ENCODE peak calls at places on chromosomes 2 and 18, in six cellular contexts. E, Z, U, G, H and I are unnamed samples.

GRCh38 chr18:73408434-73408833 is 540.6 kb upstream of the NETO1 start:
- DNase-seq in E (peak), Z (no peak), U (no peak), G (no peak), H (no peak), I (no peak)

GRCh38 chr2:60423066-60423465 is 130.4 kb downstream of the BCL11A start:
- DNase-seq in E (no peak), Z (no peak), U (no peak), G (no peak), H (no peak), I (no peak)

GRCh38 chr2:146927080-146927714 is 917.6 kb upstream of the ACVR2A start:
- DNase-seq in E (peak), Z (peak), U (peak), G (peak), H (peak), I (no peak)

GRCh38 chr2:31319391-31320175 is 85.6 kb downstream of the EHD3 start:
- DNase-seq in E (peak), Z (no peak), U (no peak), G (peak), H (no peak), I (no peak)

GRCh38 chr2:168565512-168565911 is 109.4 kb downstream of the CERS6 start:
- DNase-seq in E (no peak), Z (no peak), U (no peak), G (no peak), H (no peak), I (no peak)

GRCh38 chr2:191318729-191319078 is 73.5 kb downstream of the MYO1B start:
- DNase-seq in E (peak), Z (no peak), U (peak), G (no peak), H (no peak), I (no peak)

GRCh38 chr2:200797242-200797770 is 14.4 kb upstream of the BZW1 start:
- DNase-seq in E (peak), Z (no peak), U (no peak), G (peak), H (no peak), I (no peak)

GRCh38 chr2:144015655-144016245 is 504.2 kb downstream of the ZEB2 start:
- DNase-seq in E (peak), Z (no peak), U (no peak), G (no peak), H (no peak), I (no peak)

GRCh38 chr2:3780477-3781402 is 77.4 kb downstream of the DCDC2C start:
- DNase-seq in E (peak), Z (peak), U (peak), G (peak), H (no peak), I (peak)

GRCh38 chr2:240514631-240515030 is 43.2 kb downstream of the ANKMY1 start:
- DNase-seq in E (no peak), Z (no peak), U (no peak), G (no peak), H (no peak), I (peak)

GRCh38 chr2:33021542-33022259 is 74.9 kb downstream of the LTBP1 start:
- DNase-seq in E (peak), Z (no peak), U (no peak), G (no peak), H (no peak), I (no peak)

GRCh38 chr2:205975082-205975949 is 110.7 kb downstream of the INO80D start:
- DNase-seq in E (no peak), Z (no peak), U (no peak), G (no peak), H (no peak), I (no peak)

GRCh38 chr18:34783485-34783884 is 73.4 kb downstream of the DTNA start:
- DNase-seq in E (peak), Z (no peak), U (no peak), G (no peak), H (no peak), I (no peak)

GRCh38 chr2:18891598-18892345 is 302.4 kb upstream of the NT5C1B start:
- DNase-seq in E (peak), Z (no peak), U (no peak), G (no peak), H (no peak), I (no peak)

GRCh38 chr2:235270951-235271350 is 222.9 kb upstream of the AGAP1 start:
- DNase-seq in E (peak), Z (no peak), U (no peak), G (no peak), H (no peak), I (no peak)

GRCh38 chr2:88170472-88170892 is 336 bp downstream of the THNSL2 start:
- DNase-seq in E (no peak), Z (no peak), U (no peak), G (no peak), H (no peak), I (no peak)

GRCh38 chr2:47015206-47015605 is 99.6 kb upstream of the MCFD2 start:
- DNase-seq in E (no peak), Z (no peak), U (no peak), G (no peak), H (no peak), I (no peak)

GRCh38 chr2:42169869-42170465 is 814 bp downstream of the EML4 start:
- DNase-seq in E (peak), Z (no peak), U (peak), G (no peak), H (no peak), I (no peak)

GRCh38 chr2:64779117-64779690 is 125.5 kb upstream of the SERTAD2 start:
- DNase-seq in E (peak), Z (peak), U (no peak), G (no peak), H (no peak), I (no peak)

GRCh38 chr2:140509765-140510164 is 1621.1 kb downstream of the LRP1B start:
- DNase-seq in E (no peak), Z (no peak), U (no peak), G (no peak), H (no peak), I (no peak)

GRCh38 chr2:241729868-241730267 is 4.6 kb upstream of the D2HGDH start:
- DNase-seq in E (no peak), Z (no peak), U (no peak), G (no peak), H (no peak), I (no peak)

GRCh38 chr2:85935746-85936208 is 47.0 kb upstream of the ST3GAL5 start:
- DNase-seq in E (peak), Z (no peak), U (no peak), G (peak), H (no peak), I (no peak)

GRCh38 chr2:61185329-61185728 is 23.3 kb downstream of the C2orf74 start:
- DNase-seq in E (no peak), Z (no peak), U (no peak), G (no peak), H (no peak), I (no peak)

GRCh38 chr18:70421471-70421870 is 132.6 kb downstream of the SOCS6 start:
- DNase-seq in E (peak), Z (no peak), U (no peak), G (no peak), H (no peak), I (no peak)

GRCh38 chr2:70935468-70936164 is at the start of gene ATP6V1B1:
- DNase-seq in E (no peak), Z (no peak), U (no peak), G (no peak), H (no peak), I (no peak)

GRCh38 chr2:240919161-240919781 is 13.1 kb downstream of the CROCC2 start:
- DNase-seq in E (no peak), Z (no peak), U (peak), G (peak), H (peak), I (no peak)

GRCh38 chr18:24488824-24489493 is 28.5 kb downstream of the HRH4 start:
- DNase-seq in E (peak), Z (no peak), U (no peak), G (no peak), H (no peak), I (no peak)

GRCh38 chr2:203928849-203929248 is 7.7 kb upstream of the ICOS start:
- DNase-seq in E (peak), Z (no peak), U (no peak), G (no peak), H (no peak), I (no peak)

GRCh38 chr2:105294046-105294445 is 35.5 kb downstream of the TGFBRAP1 start:
- DNase-seq in E (no peak), Z (no peak), U (no peak), G (no peak), H (no peak), I (no peak)

GRCh38 chr2:105296017-105296611 is 33.4 kb downstream of the TGFBRAP1 start:
- DNase-seq in E (no peak), Z (no peak), U (no peak), G (no peak), H (no peak), I (no peak)

GRCh38 chr2:105297211-105297610 is 32.3 kb downstream of the TGFBRAP1 start:
- DNase-seq in E (no peak), Z (no peak), U (no peak), G (no peak), H (no peak), I (no peak)

GRCh38 chr2:105291981-105292380 is 37.6 kb downstream of the TGFBRAP1 start:
- DNase-seq in E (peak), Z (no peak), U (no peak), G (no peak), H (no peak), I (no peak)

DNA sequence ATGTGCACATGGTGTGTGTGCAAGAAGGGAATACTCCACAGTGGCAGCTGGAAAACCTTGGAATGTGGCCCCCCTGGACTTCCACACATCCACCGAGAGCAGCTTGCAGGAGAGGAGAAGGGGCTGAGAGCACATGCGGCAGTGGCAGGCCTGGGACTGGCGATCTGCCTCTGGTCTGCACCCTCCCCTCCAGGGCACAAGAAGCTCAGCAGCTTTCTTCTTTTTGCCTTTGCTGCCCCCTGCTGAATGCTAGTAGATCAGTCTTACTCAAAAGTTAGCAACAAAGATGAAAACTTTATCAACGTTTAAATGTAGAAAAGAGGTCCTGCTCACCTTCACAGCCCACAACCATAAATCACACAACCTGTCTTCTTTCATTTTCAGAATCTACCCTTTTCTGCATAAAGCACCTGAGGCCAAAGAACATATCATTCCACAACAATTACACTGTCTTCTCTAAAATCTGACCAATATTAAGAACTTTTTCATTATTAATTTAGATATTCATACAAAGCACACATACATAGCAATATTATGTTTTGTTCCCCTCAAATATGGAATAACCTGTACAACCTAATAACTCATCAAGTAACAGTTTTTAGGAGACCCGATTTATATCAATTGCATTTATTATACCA is 34.6 kb downstream of the TGFBRAP1 start:
- DNase-seq in E (peak), Z (peak), U (peak), G (peak), H (peak), I (peak)
- TF ChIP-seq CTCF in E (peak), Z (peak), U (peak), G (peak), H (peak), I (peak)

GRCh38 chr2:127634066-127634617 is 11.8 kb upstream of the GPR17 start:
- DNase-seq in E (no peak), Z (peak), U (no peak), G (no peak), H (no peak), I (no peak)
- TF ChIP-seq CTCF in E (no peak), Z (no peak), U (no peak), G (no peak), H (no peak), I (no peak)

DNA sequence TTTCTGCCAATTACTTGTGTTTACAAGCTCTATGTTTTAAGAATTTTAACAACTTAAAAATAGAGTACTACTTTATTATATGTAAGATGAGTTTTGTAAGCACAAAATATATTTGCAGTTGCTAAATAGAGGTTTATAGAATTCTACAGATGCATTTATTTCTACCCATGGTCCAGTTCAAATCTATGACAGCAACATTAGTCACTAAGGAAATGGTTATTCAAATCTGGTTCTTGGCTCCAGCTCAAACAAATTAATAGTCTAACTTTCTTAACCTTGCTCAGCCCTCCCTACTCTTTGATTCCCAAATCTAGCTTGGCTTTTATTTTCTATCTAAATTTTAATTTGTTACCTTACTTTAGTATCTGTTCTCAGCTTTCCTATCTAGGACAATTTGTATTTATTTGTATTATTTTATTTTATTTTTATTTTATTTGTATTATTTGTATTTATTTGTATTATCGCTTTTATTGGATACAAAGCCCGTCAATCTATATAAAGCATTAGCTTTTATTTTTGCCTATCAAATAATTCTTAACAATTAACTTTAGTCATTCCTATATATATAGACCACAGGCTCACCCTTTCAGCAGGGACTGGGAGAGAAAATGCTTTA is 49.0 kb downstream of the FSIP2 start:
- DNase-seq in E (no peak), Z (no peak), U (no peak), G (no peak), H (no peak), I (no peak)
- TF ChIP-seq CTCF in E (no peak), Z (no peak), U (no peak), G (no peak), H (no peak), I (no peak)

DNA sequence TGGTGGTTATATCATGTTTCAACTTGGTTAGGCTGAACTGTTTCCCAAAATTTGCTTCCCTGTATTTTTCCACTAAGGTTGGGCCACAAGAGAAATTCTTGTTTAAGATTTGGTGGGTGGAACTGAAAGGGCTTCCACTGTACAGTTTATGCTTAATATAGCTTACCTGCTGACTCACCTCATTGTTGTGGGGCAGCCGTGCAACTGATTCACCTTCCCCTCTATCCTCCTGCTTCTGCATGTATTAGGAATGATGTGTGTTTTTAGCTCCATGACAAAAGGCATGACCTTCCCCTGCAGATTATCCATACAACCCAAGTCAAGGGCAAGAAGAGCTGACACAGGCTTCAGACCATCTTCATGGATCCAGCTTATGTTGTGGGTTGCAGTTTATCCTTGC is 98.4 kb upstream of the GULP1 start:
- DNase-seq in E (peak), Z (no peak), U (no peak), G (no peak), H (no peak), I (no peak)
- TF ChIP-seq CTCF in E (no peak), Z (no peak), U (no peak), G (no peak), H (no peak), I (no peak)

GRCh38 chr2:164701565-164701964 is 80.3 kb upstream of the GRB14 start:
- DNase-seq in E (no peak), Z (no peak), U (no peak), G (no peak), H (no peak), I (no peak)

GRCh38 chr2:164696634-164697033 is 75.4 kb upstream of the GRB14 start:
- DNase-seq in E (no peak), Z (no peak), U (no peak), G (no peak), H (no peak), I (no peak)

GRCh38 chr2:164694275-164694695 is 73.0 kb upstream of the GRB14 start:
- DNase-seq in E (peak), Z (no peak), U (no peak), G (no peak), H (no peak), I (no peak)

GRCh38 chr2:164700390-164700789 is 79.1 kb upstream of the GRB14 start:
- DNase-seq in E (peak), Z (no peak), U (no peak), G (no peak), H (no peak), I (no peak)

GRCh38 chr2:164697688-164698290 is 76.5 kb upstream of the GRB14 start:
- DNase-seq in E (no peak), Z (no peak), U (no peak), G (no peak), H (no peak), I (no peak)
- TF ChIP-seq CTCF in E (peak), Z (peak), U (peak), G (peak), H (peak), I (peak)

DNA sequence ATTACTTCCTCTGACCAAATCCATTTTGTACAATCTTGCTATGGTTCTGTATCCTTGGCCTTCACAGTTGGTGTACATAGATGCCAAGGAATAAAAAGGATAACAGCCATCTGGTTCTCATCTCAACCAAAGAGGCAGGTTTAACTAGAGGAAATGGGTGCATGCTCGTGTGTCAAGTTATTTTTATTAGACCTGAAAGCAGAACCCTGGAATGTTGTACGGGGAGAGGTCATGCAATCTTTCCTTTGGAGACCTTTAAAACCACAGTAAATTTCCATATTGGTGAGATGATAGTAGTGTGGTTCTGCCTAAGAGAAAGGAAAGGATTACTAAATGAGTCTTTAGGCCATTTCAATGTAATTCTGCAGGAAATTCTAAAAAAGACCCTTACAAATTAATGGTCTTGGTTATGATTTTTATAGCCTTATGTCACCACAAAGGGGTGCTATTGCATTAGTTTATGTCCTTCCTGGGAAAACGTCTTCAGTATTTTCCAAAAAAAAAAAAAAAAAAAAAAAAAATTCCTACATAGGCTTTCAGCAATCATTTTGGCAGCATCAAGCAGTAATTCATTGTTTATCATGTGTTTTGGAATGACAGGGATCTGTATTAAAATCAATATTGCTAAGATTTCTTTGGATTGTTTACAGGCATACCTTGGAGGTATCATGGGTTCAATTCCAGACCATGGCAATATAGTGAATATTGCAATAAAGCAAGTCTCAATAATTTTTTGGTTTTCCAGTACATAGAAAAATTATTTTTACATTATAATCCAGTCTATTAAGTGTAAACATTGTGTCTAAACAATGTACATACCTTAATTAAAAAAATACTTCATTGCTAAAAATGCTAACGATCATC is 270.8 kb downstream of the NYAP2 start:
- DNase-seq in E (peak), Z (no peak), U (no peak), G (no peak), H (no peak), I (no peak)
- TF ChIP-seq CTCF in E (peak), Z (peak), U (peak), G (peak), H (peak), I (peak)